ENCODE peak calls at places on chromosomes 1 and 21, in four cellular contexts. I, M, V and T are unnamed samples.

GRCh38 chr1:110339040-110339426 is at the start of gene RBM15:
- DNase-seq in I (peak; percentile 93), M (peak; percentile 100), V (peak; percentile 98), T (peak; percentile 98)

GRCh38 chr1:224182057-224182865 is 779 bp upstream of the DEGS1 start:
- DNase-seq in I (peak; percentile 16), M (peak; percentile 15), V (no peak), T (no peak)

GRCh38 chr21:42151148-42152074 is 67.5 kb upstream of the ABCG1 start:
- DNase-seq in I (no peak), M (no peak), V (no peak), T (no peak)

GRCh38 chr1:17588048-17588781 is 48.7 kb downstream of the ARHGEF10L start:
- DNase-seq in I (peak; percentile 46), M (no peak), V (no peak), T (no peak)

GRCh38 chr1:23902611-23903278 is 10.4 kb downstream of the CNR2 start:
- DNase-seq in I (no peak), M (no peak), V (no peak), T (no peak)

GRCh38 chr1:95035536-95035935 is 37.2 kb downstream of the ALG14 start:
- DNase-seq in I (no peak), M (no peak), V (no peak), T (no peak)

GRCh38 chr1:24301395-24302175 is 17.6 kb upstream of the GRHL3 start:
- DNase-seq in I (no peak), M (no peak), V (no peak), T (no peak)

GRCh38 chr1:53367503-53368313 is 39.8 kb upstream of the LRP8 start:
- DNase-seq in I (no peak), M (peak; percentile 54), V (no peak), T (no peak)

GRCh38 chr1:17274186-17275170 is 25.6 kb downstream of the PADI3 start:
- DNase-seq in I (peak; percentile 76), M (no peak), V (no peak), T (no peak)

GRCh38 chr1:76867342-76868130 is at the start of gene ST6GALNAC5:
- DNase-seq in I (no peak), M (no peak), V (no peak), T (no peak)